ENCODE peak calls at places on chromosomes 11 and 22, in nine cellular contexts. A, O, X, H, S, E, I, U and F are unnamed samples.

GRCh38 chr11:10622957-10623787 is 54.7 kb upstream of the LYVE1 start:
- DNase-seq in A (peak; percentile 90), O (peak; percentile 57), X (no peak), H (no peak), S (peak; percentile 20), E (no peak), I (no peak), U (no peak), F (no peak)

GRCh38 chr11:11189501-11189900 is 163.5 kb downstream of the CSNK2A3 start:
- DNase-seq in A (no peak), O (no peak), X (no peak), H (no peak), S (no peak), E (no peak), I (no peak), U (no peak), F (no peak)

GRCh38 chr11:110162216-110162615 is 69.0 kb downstream of the ZC3H12C start:
- DNase-seq in A (no peak), O (no peak), X (no peak), H (no peak), S (no peak), E (no peak), I (no peak), U (no peak), F (no peak)

GRCh38 chr22:22032099-22032905 is 49.7 kb upstream of the TOP3B start:
- DNase-seq in A (no peak), O (no peak), X (no peak), H (no peak), S (no peak), E (no peak), I (no peak), U (no peak), F (no peak)

GRCh38 chr11:125433454-125434121 is 62.5 kb downstream of the FEZ1 start:
- DNase-seq in A (peak; percentile 4), O (no peak), X (no peak), H (peak; percentile 70), S (no peak), E (peak; percentile 48), I (no peak), U (peak; percentile 62), F (peak; percentile 83)

GRCh38 chr11:113261709-113262475 is 52.5 kb upstream of the TTC12 start:
- DNase-seq in A (no peak), O (no peak), X (no peak), H (no peak), S (no peak), E (peak; percentile 11), I (no peak), U (no peak), F (no peak)

GRCh38 chr22:30404307-30404706 is 7.5 kb downstream of the SEC14L2 start:
- DNase-seq in A (no peak), O (no peak), X (no peak), H (no peak), S (no peak), E (no peak), I (no peak), U (no peak), F (no peak)

GRCh38 chr11:45089845-45090499 is 56.5 kb upstream of the PRDM11 start:
- DNase-seq in A (no peak), O (no peak), X (no peak), H (no peak), S (no peak), E (no peak), I (no peak), U (no peak), F (no peak)

GRCh38 chr11:67638535-67639437 is 777 bp downstream of the TBX10 start:
- DNase-seq in A (no peak), O (no peak), X (no peak), H (no peak), S (no peak), E (no peak), I (no peak), U (no peak), F (no peak)

GRCh38 chr11:66325140-66325754 is 8.4 kb upstream of the CD248 start:
- DNase-seq in A (no peak), O (no peak), X (no peak), H (no peak), S (no peak), E (no peak), I (no peak), U (no peak), F (no peak)

GRCh38 chr11:130872513-130872912 is 43.8 kb downstream of the SNX19 start:
- DNase-seq in A (no peak), O (no peak), X (no peak), H (no peak), S (no peak), E (no peak), I (no peak), U (no peak), F (no peak)

GRCh38 chr11:10579700-10580099 is 11.2 kb upstream of the LYVE1 start:
- DNase-seq in A (no peak), O (no peak), X (no peak), H (no peak), S (no peak), E (no peak), I (no peak), U (no peak), F (no peak)

GRCh38 chr11:57776101-57776511 is 14.5 kb downstream of the CTNND1 start:
- DNase-seq in A (no peak), O (peak; percentile 55), X (no peak), H (no peak), S (no peak), E (no peak), I (no peak), U (no peak), F (no peak)

GRCh38 chr11:85406316-85406715 is 220.8 kb downstream of the DLG2 start:
- DNase-seq in A (no peak), O (no peak), X (no peak), H (no peak), S (no peak), E (no peak), I (no peak), U (no peak), F (no peak)

GRCh38 chr11:64969209-64969608 is 2.7 kb downstream of the MAJIN start:
- DNase-seq in A (no peak), O (no peak), X (no peak), H (no peak), S (no peak), E (no peak), I (no peak), U (no peak), F (no peak)

GRCh38 chr11:118046051-118046963 is 30.6 kb upstream of the TMPRSS4 start:
- DNase-seq in A (no peak), O (no peak), X (no peak), H (no peak), S (peak; percentile 78), E (no peak), I (no peak), U (no peak), F (no peak)

GRCh38 chr11:4642043-4642442 is 1.7 kb upstream of the OR51E1 start:
- DNase-seq in A (no peak), O (no peak), X (no peak), H (no peak), S (no peak), E (no peak), I (no peak), U (no peak), F (no peak)

GRCh38 chr11:4643084-4643483 is 698 bp upstream of the OR51E1 start:
- DNase-seq in A (no peak), O (no peak), X (no peak), H (no peak), S (no peak), E (no peak), I (no peak), U (no peak), F (no peak)

GRCh38 chr11:4639931-4640330 is 2.7 kb downstream of the OR51D1 start:
- DNase-seq in A (no peak), O (no peak), X (no peak), H (no peak), S (no peak), E (no peak), I (no peak), U (no peak), F (no peak)

GRCh38 chr11:4643682-4644081 is at the start of gene OR51E1:
- DNase-seq in A (no peak), O (no peak), X (no peak), H (no peak), S (no peak), E (no peak), I (no peak), U (no peak), F (no peak)

DNA sequence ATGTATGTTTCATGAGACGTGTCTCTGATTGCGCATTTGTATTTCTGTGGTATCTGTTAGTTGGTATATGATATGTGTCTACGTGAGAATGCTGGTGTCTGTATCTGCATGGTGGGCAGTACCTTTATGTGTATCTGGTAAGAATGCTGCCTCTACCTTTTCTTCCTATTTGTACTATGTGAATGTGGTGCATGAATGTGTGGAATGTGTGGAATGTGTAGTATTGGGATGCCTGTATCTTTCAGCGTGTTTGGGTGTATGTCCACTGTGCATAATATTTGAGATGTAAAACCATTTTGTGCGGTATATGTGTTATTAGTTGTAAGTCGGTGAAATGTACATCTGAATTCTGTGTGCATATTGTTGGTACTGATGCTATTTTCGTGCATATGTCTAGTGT is 2.3 kb upstream of the OR51E1 start:
- DNase-seq in A (no peak), O (no peak), X (no peak), H (no peak), S (no peak), E (no peak), I (no peak), U (no peak), F (no peak)
- H3K27me3 ChIP-seq in A (peaks cover 1% of the 10 kb centered on the region), O (peaks cover 6% of the 10 kb centered on the region), X (no peaks in the 10 kb centered on the region), H (no peaks in the 10 kb centered on the region), S (no peaks in the 10 kb centered on the region), E (no peaks in the 10 kb centered on the region), I (peaks cover 8% of the 10 kb centered on the region), U (peaks cover 58% of the 10 kb centered on the region), F (no peaks in the 10 kb centered on the region)

DNA sequence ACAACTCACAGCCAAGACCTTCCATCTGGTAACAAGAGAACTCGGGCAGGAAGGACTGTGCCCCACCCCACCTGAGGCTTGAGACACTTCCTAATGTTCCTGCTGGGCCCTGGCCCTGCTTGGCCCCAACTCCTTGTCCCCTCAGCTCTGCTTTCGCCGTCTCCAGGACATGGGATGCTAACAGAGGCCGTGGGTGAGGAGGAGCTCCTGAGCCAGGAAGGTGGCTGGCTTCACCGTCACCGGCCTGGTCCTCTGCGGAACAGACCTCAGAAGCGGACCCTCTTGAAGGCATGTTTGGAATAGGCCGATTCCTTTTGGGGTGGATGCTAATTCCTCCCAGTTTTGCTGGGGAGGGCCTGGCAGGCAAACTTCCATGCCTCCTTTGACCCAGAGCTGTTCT is 154.3 kb downstream of the CACNA1I start:
- DNase-seq in A (no peak), O (no peak), X (no peak), H (no peak), S (no peak), E (no peak), I (peak; percentile 22), U (no peak), F (no peak)
- H3K27me3 ChIP-seq in A (no peaks in the 10 kb centered on the region), O (peaks cover 85% of the 10 kb centered on the region), X (no peaks in the 10 kb centered on the region), H (no peaks in the 10 kb centered on the region), S (no peaks in the 10 kb centered on the region), E (peaks cover 16% of the 10 kb centered on the region), I (no peaks in the 10 kb centered on the region), U (no peaks in the 10 kb centered on the region), F (no peaks in the 10 kb centered on the region)

GRCh38 chr11:115660072-115660805 is 156.0 kb upstream of the CADM1 start:
- DNase-seq in A (no peak), O (no peak), X (no peak), H (no peak), S (no peak), E (no peak), I (no peak), U (no peak), F (peak; percentile 20)
- H3K27me3 ChIP-seq in A (peaks cover 17% of the 10 kb centered on the region), O (peaks cover 68% of the 10 kb centered on the region), X (peaks cover 4% of the 10 kb centered on the region), H (no peaks in the 10 kb centered on the region), S (no peaks in the 10 kb centered on the region), E (no peaks in the 10 kb centered on the region), I (peaks cover 4% of the 10 kb centered on the region), U (no peaks in the 10 kb centered on the region), F (peaks cover 41% of the 10 kb centered on the region)

GRCh38 chr11:120257346-120257745 is 17.4 kb downstream of the POU2F3 start:
- DNase-seq in A (no peak), O (no peak), X (no peak), H (no peak), S (no peak), E (no peak), I (no peak), U (no peak), F (no peak)
- H3K27me3 ChIP-seq in A (peaks cover 17% of the 10 kb centered on the region), O (peaks cover 70% of the 10 kb centered on the region), X (no peaks in the 10 kb centered on the region), H (peaks cover 9% of the 10 kb centered on the region), S (peaks cover 4% of the 10 kb centered on the region), E (peaks cover 8% of the 10 kb centered on the region), I (no peaks in the 10 kb centered on the region), U (peaks cover 49% of the 10 kb centered on the region), F (peaks cover 54% of the 10 kb centered on the region)